ENCODE peak calls at places on chromosome 19, in eight cellular contexts. One of them, this sample, is unnamed.

GRCh38 chr19:15498910-15499309 is 9.4 kb upstream of the CYP4F22 start:
- DNase-seq in astrocyte of the spinal cord: no peak
- DNase-seq in bronchial epithelial cell: no peak
- DNase-seq in progenitor cell of endocrine pancreas: no peak
- DNase-seq in heart right ventricle: no peak
- DNase-seq in suprapubic skin: no peak
- DNase-seq in omental fat pad: no peak
- DNase-seq in fibroblast of lung: no peak
- DNase-seq in this sample: no peak

GRCh38 chr19:45153339-45154063 is 7.3 kb downstream of the NKPD1 start:
- DNase-seq in fibroblast of lung: peak; percentile 51
- DNase-seq in suprapubic skin: no peak
- DNase-seq in astrocyte of the spinal cord: peak; percentile 23
- DNase-seq in omental fat pad: no peak
- DNase-seq in progenitor cell of endocrine pancreas: peak; percentile 48
- DNase-seq in heart right ventricle: peak; percentile 17
- DNase-seq in bronchial epithelial cell: no peak
- DNase-seq in this sample: no peak

GRCh38 chr19:29507081-29507860 is 18.5 kb upstream of the VSTM2B start:
- DNase-seq in omental fat pad: no peak
- DNase-seq in suprapubic skin: no peak
- DNase-seq in fibroblast of lung: no peak
- DNase-seq in astrocyte of the spinal cord: no peak
- DNase-seq in progenitor cell of endocrine pancreas: no peak
- DNase-seq in heart right ventricle: no peak
- DNase-seq in bronchial epithelial cell: no peak
- DNase-seq in this sample: no peak

GRCh38 chr19:2032296-2032941 is 16.9 kb upstream of the BTBD2 start:
- DNase-seq in heart right ventricle: peak; percentile 92
- DNase-seq in progenitor cell of endocrine pancreas: no peak
- DNase-seq in astrocyte of the spinal cord: peak; percentile 88
- DNase-seq in fibroblast of lung: peak; percentile 80
- DNase-seq in bronchial epithelial cell: peak; percentile 81
- DNase-seq in suprapubic skin: peak; percentile 98
- DNase-seq in omental fat pad: peak; percentile 66
- DNase-seq in this sample: peak; percentile 46

GRCh38 chr19:1102407-1103106 is 1.2 kb upstream of the GPX4 start:
- DNase-seq in omental fat pad: no peak
- DNase-seq in bronchial epithelial cell: peak; percentile 100
- DNase-seq in progenitor cell of endocrine pancreas: no peak
- DNase-seq in fibroblast of lung: peak; percentile 100
- DNase-seq in heart right ventricle: no peak
- DNase-seq in astrocyte of the spinal cord: peak; percentile 99
- DNase-seq in suprapubic skin: no peak
- DNase-seq in this sample: no peak

GRCh38 chr19:1590641-1591397 is 1.8 kb downstream of the MBD3 start:
- DNase-seq in heart right ventricle: no peak
- DNase-seq in omental fat pad: no peak
- DNase-seq in fibroblast of lung: no peak
- DNase-seq in suprapubic skin: no peak
- DNase-seq in progenitor cell of endocrine pancreas: no peak
- DNase-seq in bronchial epithelial cell: no peak
- DNase-seq in astrocyte of the spinal cord: peak; percentile 12
- DNase-seq in this sample: no peak

GRCh38 chr19:1396768-1397679 is 4.3 kb downstream of the GAMT start:
- DNase-seq in progenitor cell of endocrine pancreas: no peak
- DNase-seq in astrocyte of the spinal cord: no peak
- DNase-seq in suprapubic skin: no peak
- DNase-seq in omental fat pad: no peak
- DNase-seq in heart right ventricle: no peak
- DNase-seq in fibroblast of lung: no peak
- DNase-seq in bronchial epithelial cell: no peak
- DNase-seq in this sample: no peak

GRCh38 chr19:41551212-41551610 is 24.8 kb upstream of the CEACAM21 start:
- DNase-seq in bronchial epithelial cell: no peak
- DNase-seq in omental fat pad: no peak
- DNase-seq in fibroblast of lung: no peak
- DNase-seq in heart right ventricle: no peak
- DNase-seq in astrocyte of the spinal cord: no peak
- DNase-seq in suprapubic skin: no peak
- DNase-seq in progenitor cell of endocrine pancreas: no peak
- DNase-seq in this sample: no peak

GRCh38 chr19:55386515-55386947 is 799 bp downstream of the RPL28 start:
- DNase-seq in bronchial epithelial cell: peak; percentile 26
- DNase-seq in omental fat pad: no peak
- DNase-seq in fibroblast of lung: peak; percentile 30
- DNase-seq in heart right ventricle: no peak
- DNase-seq in suprapubic skin: no peak
- DNase-seq in progenitor cell of endocrine pancreas: no peak
- DNase-seq in astrocyte of the spinal cord: no peak
- DNase-seq in this sample: no peak

GRCh38 chr19:55385749-55386514 is at the start of gene RPL28:
- DNase-seq in suprapubic skin: peak; percentile 99
- DNase-seq in omental fat pad: peak; percentile 94
- DNase-seq in heart right ventricle: peak; percentile 99
- DNase-seq in progenitor cell of endocrine pancreas: peak; percentile 98
- DNase-seq in bronchial epithelial cell: peak; percentile 94
- DNase-seq in fibroblast of lung: peak; percentile 94
- DNase-seq in astrocyte of the spinal cord: peak; percentile 98
- DNase-seq in this sample: peak; percentile 98

GRCh38 chr19:55383789-55384575 is at the start of gene TMEM238:
- DNase-seq in astrocyte of the spinal cord: peak; percentile 68
- DNase-seq in heart right ventricle: peak; percentile 39
- DNase-seq in omental fat pad: no peak
- DNase-seq in fibroblast of lung: peak; percentile 71
- DNase-seq in progenitor cell of endocrine pancreas: peak; percentile 62
- DNase-seq in suprapubic skin: no peak
- DNase-seq in bronchial epithelial cell: peak; percentile 47
- DNase-seq in this sample: peak; percentile 47

GRCh38 chr19:55384576-55385235 is 614 bp upstream of the TMEM238 start:
- DNase-seq in fibroblast of lung: no peak
- DNase-seq in astrocyte of the spinal cord: no peak
- DNase-seq in heart right ventricle: no peak
- DNase-seq in progenitor cell of endocrine pancreas: no peak
- DNase-seq in omental fat pad: no peak
- DNase-seq in bronchial epithelial cell: no peak
- DNase-seq in suprapubic skin: no peak
- DNase-seq in this sample: no peak

DNA sequence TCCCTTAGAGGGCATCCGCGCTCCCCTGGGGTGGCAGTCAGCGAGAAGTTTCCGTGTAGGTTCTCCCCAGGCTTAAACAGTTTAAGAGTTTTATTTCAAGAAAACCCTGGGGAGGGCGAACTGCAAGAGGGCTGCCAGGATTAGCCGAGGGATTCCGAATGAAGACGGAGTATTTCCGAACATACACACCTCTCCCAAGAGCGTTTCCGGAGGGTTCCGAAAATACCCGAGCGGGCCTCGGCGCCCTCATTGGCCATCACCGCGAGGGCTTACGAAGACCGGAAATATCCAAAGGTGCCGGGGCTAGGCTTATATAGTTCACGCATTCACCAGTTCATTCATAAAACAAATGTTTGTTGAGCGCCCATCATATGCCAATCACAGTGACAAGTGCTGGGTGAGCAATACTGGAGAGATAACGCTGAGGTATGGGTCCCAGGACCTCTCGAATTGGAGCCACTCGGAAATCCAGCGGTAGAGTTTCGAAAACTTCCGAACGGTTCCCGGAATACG is 440 bp upstream of the RPL28 start:
- DNase-seq in omental fat pad: peak; percentile 91
- DNase-seq in astrocyte of the spinal cord: peak; percentile 98
- DNase-seq in heart right ventricle: peak; percentile 97
- DNase-seq in fibroblast of lung: peak; percentile 93
- DNase-seq in progenitor cell of endocrine pancreas: peak; percentile 90
- DNase-seq in bronchial epithelial cell: peak; percentile 92
- DNase-seq in suprapubic skin: peak; percentile 98
- DNase-seq in this sample: peak; percentile 89
- TF ChIP-seq CTCF in omental fat pad: no peak
- TF ChIP-seq CTCF in astrocyte of the spinal cord: no peak
- TF ChIP-seq CTCF in heart right ventricle: no peak
- TF ChIP-seq CTCF in fibroblast of lung: no peak
- TF ChIP-seq CTCF in progenitor cell of endocrine pancreas: no peak
- TF ChIP-seq CTCF in bronchial epithelial cell: no peak
- TF ChIP-seq CTCF in suprapubic skin: no peak
- TF ChIP-seq CTCF in this sample: no peak

DNA sequence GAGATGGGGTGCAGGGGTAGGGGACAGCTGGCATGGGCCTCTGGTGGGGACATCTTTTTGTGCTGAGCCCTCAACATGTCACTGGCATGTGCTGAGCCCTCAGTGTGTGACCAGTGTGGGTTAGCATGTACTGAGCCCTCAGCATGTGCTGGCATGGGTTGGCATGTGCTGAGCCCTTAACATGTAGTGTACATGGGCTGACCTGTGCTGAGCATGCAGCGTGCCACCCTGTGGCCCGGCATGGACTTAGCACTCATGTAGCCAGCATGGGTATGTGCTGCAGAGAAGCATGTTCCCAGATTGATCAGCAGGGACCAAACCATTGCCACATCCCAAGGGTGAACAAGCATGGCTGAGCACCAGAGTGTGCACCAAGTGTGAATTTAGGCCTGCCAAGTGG is 11.5 kb downstream of the HIPK4 start:
- DNase-seq in bronchial epithelial cell: no peak
- DNase-seq in heart right ventricle: no peak
- DNase-seq in suprapubic skin: no peak
- DNase-seq in omental fat pad: no peak
- DNase-seq in astrocyte of the spinal cord: no peak
- DNase-seq in fibroblast of lung: no peak
- DNase-seq in progenitor cell of endocrine pancreas: no peak
- DNase-seq in this sample: no peak
- TF ChIP-seq CTCF in bronchial epithelial cell: peak; percentile 5
- TF ChIP-seq CTCF in heart right ventricle: no peak
- TF ChIP-seq CTCF in suprapubic skin: no peak
- TF ChIP-seq CTCF in omental fat pad: no peak
- TF ChIP-seq CTCF in astrocyte of the spinal cord: no peak
- TF ChIP-seq CTCF in fibroblast of lung: no peak
- TF ChIP-seq CTCF in progenitor cell of endocrine pancreas: no peak
- TF ChIP-seq CTCF in this sample: no peak

DNA sequence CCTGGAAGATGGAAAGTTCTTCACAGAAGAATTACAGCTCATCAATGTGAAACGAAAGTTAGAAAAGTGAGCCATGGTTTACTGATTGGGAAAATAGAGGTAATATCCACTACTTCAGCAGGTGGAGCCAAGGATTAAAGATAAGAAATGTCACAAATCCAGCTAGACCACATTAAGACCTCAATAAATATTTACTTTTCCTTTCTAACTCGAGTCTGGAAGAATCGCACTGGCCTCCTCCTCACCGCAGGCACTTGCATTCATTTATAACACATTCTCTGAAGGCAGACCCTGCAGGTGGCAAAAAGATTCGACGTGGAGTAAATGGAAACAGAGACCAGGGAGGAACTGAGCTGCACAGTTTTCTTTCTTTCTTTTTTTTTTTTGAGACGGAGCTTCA is 7.4 kb downstream of the SLC35E1 start:
- DNase-seq in heart right ventricle: no peak
- DNase-seq in suprapubic skin: no peak
- DNase-seq in fibroblast of lung: no peak
- DNase-seq in bronchial epithelial cell: no peak
- DNase-seq in omental fat pad: no peak
- DNase-seq in astrocyte of the spinal cord: no peak
- DNase-seq in progenitor cell of endocrine pancreas: no peak
- DNase-seq in this sample: no peak
- TF ChIP-seq CTCF in heart right ventricle: no peak
- TF ChIP-seq CTCF in suprapubic skin: no peak
- TF ChIP-seq CTCF in fibroblast of lung: no peak
- TF ChIP-seq CTCF in bronchial epithelial cell: no peak
- TF ChIP-seq CTCF in omental fat pad: no peak
- TF ChIP-seq CTCF in astrocyte of the spinal cord: no peak
- TF ChIP-seq CTCF in progenitor cell of endocrine pancreas: no peak
- TF ChIP-seq CTCF in this sample: no peak

GRCh38 chr19:33374406-33374703 is 846 bp downstream of the CEBPG start:
- DNase-seq in omental fat pad: no peak
- DNase-seq in fibroblast of lung: peak; percentile 20
- DNase-seq in suprapubic skin: peak; percentile 62
- DNase-seq in astrocyte of the spinal cord: peak; percentile 44
- DNase-seq in heart right ventricle: no peak
- DNase-seq in bronchial epithelial cell: peak; percentile 34
- DNase-seq in progenitor cell of endocrine pancreas: no peak
- DNase-seq in this sample: no peak

GRCh38 chr19:33375760-33376159 is 2.3 kb downstream of the CEBPG start:
- DNase-seq in omental fat pad: no peak
- DNase-seq in suprapubic skin: peak; percentile 42
- DNase-seq in progenitor cell of endocrine pancreas: no peak
- DNase-seq in fibroblast of lung: peak; percentile 62
- DNase-seq in heart right ventricle: no peak
- DNase-seq in astrocyte of the spinal cord: peak; percentile 42
- DNase-seq in bronchial epithelial cell: peak; percentile 48
- DNase-seq in this sample: no peak

GRCh38 chr19:33376423-33376822 is 2.9 kb downstream of the CEBPG start:
- DNase-seq in fibroblast of lung: peak; percentile 89
- DNase-seq in astrocyte of the spinal cord: peak; percentile 86
- DNase-seq in suprapubic skin: peak; percentile 85
- DNase-seq in bronchial epithelial cell: peak; percentile 90
- DNase-seq in omental fat pad: peak; percentile 65
- DNase-seq in progenitor cell of endocrine pancreas: no peak
- DNase-seq in heart right ventricle: peak; percentile 82
- DNase-seq in this sample: no peak

GRCh38 chr19:33375156-33375744 is 1.7 kb downstream of the CEBPG start:
- DNase-seq in omental fat pad: no peak
- DNase-seq in heart right ventricle: no peak
- DNase-seq in suprapubic skin: peak; percentile 30
- DNase-seq in astrocyte of the spinal cord: no peak
- DNase-seq in fibroblast of lung: no peak
- DNase-seq in progenitor cell of endocrine pancreas: no peak
- DNase-seq in bronchial epithelial cell: peak; percentile 11
- DNase-seq in this sample: no peak

DNA sequence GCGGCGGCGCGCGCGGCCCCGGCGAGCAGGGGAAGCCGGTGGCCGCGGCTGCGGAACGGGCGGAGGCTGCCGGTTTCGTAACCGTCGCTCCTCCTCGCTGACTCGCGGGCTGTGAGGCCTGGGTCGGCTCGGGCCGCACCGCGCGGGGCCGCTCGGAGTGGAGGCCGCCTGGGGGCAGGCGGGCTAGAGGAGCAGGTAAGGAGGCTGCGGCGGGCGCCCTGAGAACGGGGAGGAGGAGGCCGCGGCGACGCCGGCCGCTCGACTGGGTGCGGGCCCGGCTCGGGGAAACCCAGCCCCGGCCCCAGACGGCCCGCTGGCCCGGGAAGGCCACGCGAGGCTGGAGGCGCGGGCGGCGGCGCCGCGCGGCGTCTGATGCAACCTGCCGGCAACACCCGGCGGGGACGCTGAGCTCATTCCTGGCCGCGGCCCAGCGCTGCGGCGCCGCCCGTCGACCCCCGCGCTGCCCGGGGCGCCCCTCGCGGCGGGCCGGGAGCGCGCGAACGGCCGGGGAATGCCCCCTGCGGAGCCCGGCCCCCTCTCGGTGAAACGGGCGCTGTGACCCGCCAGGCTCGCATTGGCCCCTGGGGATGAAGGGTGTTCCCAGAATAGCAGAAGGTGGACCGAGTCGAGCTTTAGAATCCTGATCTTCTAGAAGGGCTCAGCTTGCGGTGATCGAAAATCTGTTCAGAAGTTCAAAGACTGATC is at the start of gene CEBPG:
- DNase-seq in heart right ventricle: peak; percentile 61
- DNase-seq in progenitor cell of endocrine pancreas: peak; percentile 69
- DNase-seq in omental fat pad: no peak
- DNase-seq in suprapubic skin: peak; percentile 89
- DNase-seq in bronchial epithelial cell: no peak
- DNase-seq in fibroblast of lung: peak; percentile 38
- DNase-seq in astrocyte of the spinal cord: peak; percentile 54
- DNase-seq in this sample: peak; percentile 65
- TF ChIP-seq CTCF in heart right ventricle: no peak
- TF ChIP-seq CTCF in progenitor cell of endocrine pancreas: peak; percentile 48
- TF ChIP-seq CTCF in omental fat pad: no peak
- TF ChIP-seq CTCF in suprapubic skin: peak; percentile 45
- TF ChIP-seq CTCF in bronchial epithelial cell: peak; percentile 7
- TF ChIP-seq CTCF in fibroblast of lung: peak; percentile 22
- TF ChIP-seq CTCF in astrocyte of the spinal cord: peak; percentile 7
- TF ChIP-seq CTCF in this sample: no peak